ENCODE peak calls at places on chromosomes 11 and 22, in eight cellular contexts. One of them, this sample, is unnamed.

GRCh38 chr22:41976961-41977566 is 7.8 kb downstream of the SEPTIN3 start:
- DNase-seq in K562: no peak
- DNase-seq in A549: no peak
- DNase-seq in HCT116: no peak
- DNase-seq in endothelial cell of umbilical vein: no peak
- DNase-seq in GM12878: no peak
- DNase-seq in H1: no peak
- DNase-seq in HepG2: no peak
- DNase-seq in this sample: no peak

GRCh38 chr11:94322501-94322900 is 18.1 kb downstream of the IZUMO1R start:
- DNase-seq in K562: no peak
- DNase-seq in A549: no peak
- DNase-seq in HCT116: no peak
- DNase-seq in endothelial cell of umbilical vein: no peak
- DNase-seq in GM12878: no peak
- DNase-seq in H1: no peak
- DNase-seq in HepG2: no peak
- DNase-seq in this sample: no peak

GRCh38 chr11:111326824-111327223 is 28.5 kb downstream of the POU2AF3 start:
- DNase-seq in K562: no peak
- DNase-seq in A549: no peak
- DNase-seq in HCT116: no peak
- DNase-seq in endothelial cell of umbilical vein: no peak
- DNase-seq in GM12878: no peak
- DNase-seq in H1: no peak
- DNase-seq in HepG2: no peak
- DNase-seq in this sample: no peak

GRCh38 chr11:112745958-112746357 is 215.3 kb upstream of the NCAM1 start:
- DNase-seq in K562: no peak
- DNase-seq in A549: no peak
- DNase-seq in HCT116: no peak
- DNase-seq in endothelial cell of umbilical vein: no peak
- DNase-seq in GM12878: no peak
- DNase-seq in H1: no peak
- DNase-seq in HepG2: no peak
- DNase-seq in this sample: no peak

GRCh38 chr11:13216019-13217006 is 61.3 kb upstream of the BMAL1 start:
- DNase-seq in K562: no peak
- DNase-seq in A549: peak
- DNase-seq in HCT116: peak
- DNase-seq in endothelial cell of umbilical vein: peak
- DNase-seq in GM12878: no peak
- DNase-seq in H1: no peak
- DNase-seq in HepG2: peak
- DNase-seq in this sample: peak

GRCh38 chr11:11378184-11378940 is 25.3 kb upstream of the CSNK2A3 start:
- DNase-seq in K562: no peak
- DNase-seq in A549: no peak
- DNase-seq in HCT116: no peak
- DNase-seq in endothelial cell of umbilical vein: no peak
- DNase-seq in GM12878: no peak
- DNase-seq in H1: no peak
- DNase-seq in HepG2: no peak
- DNase-seq in this sample: no peak

GRCh38 chr22:44409211-44409648 is 88.8 kb downstream of the RTL6 start:
- DNase-seq in K562: no peak
- DNase-seq in A549: no peak
- DNase-seq in HCT116: no peak
- DNase-seq in endothelial cell of umbilical vein: no peak
- DNase-seq in GM12878: no peak
- DNase-seq in H1: no peak
- DNase-seq in HepG2: no peak
- DNase-seq in this sample: no peak

GRCh38 chr11:96969251-96969650 is 579.4 kb downstream of the JRKL start:
- DNase-seq in K562: no peak
- DNase-seq in A549: no peak
- DNase-seq in HCT116: no peak
- DNase-seq in endothelial cell of umbilical vein: no peak
- DNase-seq in GM12878: no peak
- DNase-seq in H1: no peak
- DNase-seq in HepG2: no peak
- DNase-seq in this sample: no peak

GRCh38 chr11:130159657-130160459 is at the start of gene ST14:
- DNase-seq in K562: no peak
- DNase-seq in A549: no peak
- DNase-seq in HCT116: no peak
- DNase-seq in endothelial cell of umbilical vein: no peak
- DNase-seq in GM12878: no peak
- DNase-seq in H1: no peak
- DNase-seq in HepG2: no peak
- DNase-seq in this sample: peak

GRCh38 chr11:67056640-67057409 is at the start of gene RHOD:
- DNase-seq in K562: no peak
- DNase-seq in A549: no peak
- DNase-seq in HCT116: no peak
- DNase-seq in endothelial cell of umbilical vein: peak
- DNase-seq in GM12878: no peak
- DNase-seq in H1: no peak
- DNase-seq in HepG2: no peak
- DNase-seq in this sample: no peak

GRCh38 chr11:35163209-35163608 is 24.2 kb downstream of the CD44 start:
- DNase-seq in K562: no peak
- DNase-seq in A549: no peak
- DNase-seq in HCT116: no peak
- DNase-seq in endothelial cell of umbilical vein: no peak
- DNase-seq in GM12878: no peak
- DNase-seq in H1: no peak
- DNase-seq in HepG2: no peak
- DNase-seq in this sample: no peak

GRCh38 chr11:35163707-35164496 is 24.9 kb downstream of the CD44 start:
- DNase-seq in K562: no peak
- DNase-seq in A549: no peak
- DNase-seq in HCT116: no peak
- DNase-seq in endothelial cell of umbilical vein: no peak
- DNase-seq in GM12878: no peak
- DNase-seq in H1: no peak
- DNase-seq in HepG2: no peak
- DNase-seq in this sample: no peak

GRCh38 chr11:35167451-35167954 is 28.5 kb downstream of the CD44 start:
- DNase-seq in K562: no peak
- DNase-seq in A549: no peak
- DNase-seq in HCT116: no peak
- DNase-seq in endothelial cell of umbilical vein: no peak
- DNase-seq in GM12878: no peak
- DNase-seq in H1: no peak
- DNase-seq in HepG2: no peak
- DNase-seq in this sample: no peak

GRCh38 chr11:35166369-35167360 is 27.7 kb downstream of the CD44 start:
- DNase-seq in K562: no peak
- DNase-seq in A549: peak
- DNase-seq in HCT116: peak
- DNase-seq in endothelial cell of umbilical vein: peak
- DNase-seq in GM12878: no peak
- DNase-seq in H1: no peak
- DNase-seq in HepG2: no peak
- DNase-seq in this sample: no peak

DNA sequence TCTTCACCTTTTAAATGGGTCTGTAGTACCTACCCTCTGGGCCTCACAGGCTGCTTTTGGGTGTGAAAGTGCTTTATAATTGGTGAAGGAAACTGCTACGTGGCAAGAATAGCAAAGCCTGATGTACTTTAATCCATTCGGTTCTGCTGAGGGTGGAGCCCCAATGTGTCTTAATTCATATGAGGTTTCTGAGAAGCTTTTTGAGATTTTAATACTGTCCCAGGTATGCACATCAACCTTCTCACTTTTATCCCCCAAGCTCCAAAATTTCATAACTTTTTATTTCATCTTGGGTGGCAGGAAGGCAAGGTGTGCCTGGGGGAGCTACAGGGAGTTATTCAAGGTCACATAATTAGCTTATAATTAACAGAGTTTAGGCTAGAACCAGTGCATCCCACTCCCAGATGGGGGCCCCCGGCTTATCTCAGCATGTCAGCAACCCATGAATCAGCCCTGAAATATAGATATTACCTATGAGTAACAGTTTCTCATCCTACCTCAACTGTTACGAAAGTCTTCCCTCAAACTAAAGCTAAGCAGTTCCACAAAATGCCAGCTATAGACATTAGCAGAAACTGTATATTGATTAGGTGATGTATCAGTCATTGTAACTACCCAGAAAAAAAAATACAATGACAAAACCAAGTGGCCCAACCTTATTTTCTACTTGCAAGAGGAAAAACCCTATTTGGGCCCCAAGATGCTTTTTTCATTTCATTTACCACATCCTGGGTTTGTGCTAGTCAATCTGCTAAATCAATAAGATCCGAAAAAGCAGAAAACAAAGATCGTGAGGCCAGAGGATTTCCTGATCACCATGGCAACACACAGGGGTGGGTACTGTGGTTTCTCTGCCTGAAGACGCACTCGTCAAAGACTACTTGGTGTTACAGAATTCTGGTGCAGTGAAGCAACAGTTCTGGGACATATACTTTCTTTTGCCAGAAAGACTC is 26.7 kb downstream of the CD44 start:
- DNase-seq in K562: no peak
- DNase-seq in A549: no peak
- DNase-seq in HCT116: no peak
- DNase-seq in endothelial cell of umbilical vein: peak
- DNase-seq in GM12878: peak
- DNase-seq in H1: no peak
- DNase-seq in HepG2: no peak
- DNase-seq in this sample: peak
- TF ChIP-seq POLR2A in K562: no peak
- TF ChIP-seq POLR2A in A549: no peak
- TF ChIP-seq POLR2A in HCT116: no peak
- TF ChIP-seq POLR2A in endothelial cell of umbilical vein: no peak
- TF ChIP-seq POLR2A in GM12878: peak
- TF ChIP-seq POLR2A in H1: no peak
- TF ChIP-seq POLR2A in HepG2: no peak
- TF ChIP-seq POLR2A in this sample: no peak

DNA sequence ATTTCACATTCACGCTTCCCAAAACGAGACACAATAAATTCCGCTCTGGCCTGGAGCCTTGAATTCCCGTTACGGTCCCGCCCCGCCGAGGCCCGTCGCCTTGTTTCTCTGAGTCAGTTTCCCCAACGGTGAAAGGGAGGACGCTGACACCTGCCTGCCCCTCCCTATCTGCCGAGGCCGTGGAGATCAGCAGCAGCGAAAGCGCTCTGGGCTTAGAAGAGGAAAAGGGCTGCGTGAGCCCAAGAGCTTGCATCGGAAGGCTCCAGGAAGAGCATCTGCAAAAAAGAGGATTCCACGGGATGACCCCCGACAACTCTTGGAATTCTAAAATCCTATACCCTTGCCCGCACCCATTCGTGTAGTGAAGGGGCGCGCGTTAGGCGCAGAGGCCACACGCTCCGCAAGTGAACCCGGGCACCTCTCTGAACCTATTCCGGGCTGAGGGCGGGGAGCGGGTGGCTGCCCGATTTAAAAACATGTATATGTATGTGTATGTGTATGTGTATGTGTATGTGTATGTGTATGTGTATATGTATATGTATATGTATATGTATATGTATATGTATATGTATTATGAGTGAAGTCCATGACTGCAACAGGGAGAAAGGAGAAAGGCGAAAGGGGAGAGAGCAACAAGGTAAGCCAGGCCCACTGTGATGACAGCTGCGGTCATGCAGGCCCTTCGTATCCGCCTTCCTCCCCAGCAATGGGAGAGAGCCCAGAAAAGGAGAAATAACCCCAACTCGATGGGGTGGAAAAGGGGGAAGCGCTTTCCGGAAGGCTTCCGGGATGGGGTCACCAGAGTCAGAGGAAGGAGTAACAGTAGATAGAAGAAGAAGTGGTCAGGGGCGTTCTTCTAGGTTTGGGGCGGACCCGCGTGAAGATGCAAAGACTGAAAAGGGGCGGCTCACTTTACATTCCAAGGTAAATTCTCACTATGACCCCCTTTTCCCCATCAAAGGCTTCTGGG is 947 bp upstream of the MRTFA start:
- DNase-seq in K562: no peak
- DNase-seq in A549: no peak
- DNase-seq in HCT116: no peak
- DNase-seq in endothelial cell of umbilical vein: no peak
- DNase-seq in GM12878: no peak
- DNase-seq in H1: no peak
- DNase-seq in HepG2: no peak
- DNase-seq in this sample: no peak
- TF ChIP-seq MAX in K562: no peak
- TF ChIP-seq MAX in A549: no peak
- TF ChIP-seq MAX in HCT116: no peak
- TF ChIP-seq MAX in endothelial cell of umbilical vein: no peak
- TF ChIP-seq MAX in GM12878: no peak
- TF ChIP-seq MAX in H1: peak
- TF ChIP-seq MAX in HepG2: no peak
- TF ChIP-seq MAX in this sample: no peak

DNA sequence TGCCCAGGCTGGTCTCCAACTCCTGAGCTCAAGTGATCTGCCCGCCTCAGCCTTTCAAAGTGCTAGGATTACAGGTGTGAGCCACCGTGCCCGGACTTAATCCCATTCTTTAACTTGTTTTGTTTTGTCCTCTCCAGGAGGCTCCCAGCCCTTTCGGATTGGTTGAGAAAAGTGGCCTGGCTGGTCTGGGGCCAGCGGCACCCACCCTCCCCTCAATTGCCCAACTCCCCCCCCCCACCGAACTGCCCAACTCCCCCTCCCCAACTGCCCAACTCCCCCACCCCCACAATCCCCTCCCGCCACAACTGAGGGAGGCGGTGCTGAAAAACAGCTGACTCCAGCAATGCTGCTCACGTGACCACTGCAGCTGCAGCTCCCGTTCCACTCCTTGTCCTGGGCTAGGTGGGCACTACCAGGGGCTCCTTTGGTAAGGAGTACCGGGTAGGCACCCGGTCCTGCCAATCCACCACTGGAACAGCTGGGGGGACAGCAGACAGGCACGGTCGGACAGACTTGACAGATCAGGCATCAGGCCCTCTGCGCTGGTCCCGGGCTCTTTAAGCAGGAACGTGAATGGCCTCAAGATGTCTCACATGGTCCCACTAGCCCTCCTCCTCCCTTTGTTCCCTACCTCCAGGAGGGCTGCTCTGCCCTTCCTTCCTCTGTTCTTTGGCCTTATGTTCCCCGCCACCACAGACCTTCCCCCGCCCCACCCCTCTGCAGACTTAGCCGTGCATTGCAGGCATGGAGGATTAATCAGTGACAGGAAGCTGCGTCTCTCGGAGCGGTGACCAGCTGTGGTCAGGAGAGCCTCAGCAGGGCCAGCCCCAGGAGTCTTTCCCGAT is at the start of gene TCN2:
- DNase-seq in K562: peak
- DNase-seq in A549: peak
- DNase-seq in HCT116: no peak
- DNase-seq in endothelial cell of umbilical vein: peak
- DNase-seq in GM12878: no peak
- DNase-seq in H1: peak
- DNase-seq in HepG2: peak
- DNase-seq in this sample: peak
- TF ChIP-seq POLR2A in K562: no peak
- TF ChIP-seq POLR2A in A549: no peak
- TF ChIP-seq POLR2A in HCT116: no peak
- TF ChIP-seq POLR2A in endothelial cell of umbilical vein: peak
- TF ChIP-seq POLR2A in GM12878: peak
- TF ChIP-seq POLR2A in H1: peak
- TF ChIP-seq POLR2A in HepG2: no peak
- TF ChIP-seq POLR2A in this sample: no peak

GRCh38 chr11:117839936-117840813 is 15.6 kb upstream of the FXYD2 start:
- DNase-seq in K562: no peak
- DNase-seq in A549: no peak
- DNase-seq in HCT116: no peak
- DNase-seq in endothelial cell of umbilical vein: no peak
- DNase-seq in GM12878: no peak
- DNase-seq in H1: no peak
- DNase-seq in HepG2: no peak
- DNase-seq in this sample: no peak
- TF ChIP-seq MAX in K562: no peak
- TF ChIP-seq MAX in A549: no peak
- TF ChIP-seq MAX in HCT116: no peak
- TF ChIP-seq MAX in endothelial cell of umbilical vein: no peak
- TF ChIP-seq MAX in GM12878: no peak
- TF ChIP-seq MAX in H1: no peak
- TF ChIP-seq MAX in HepG2: no peak
- TF ChIP-seq MAX in this sample: no peak

This sample was measured in NB4.